ENCODE peak calls at places on chromosome 5, in six cellular contexts. One of them, this sample, is unnamed.

GRCh38 chr5:172466062-172466461 is 11.7 kb upstream of the SH3PXD2B start:
- DNase-seq in Peyer's patch: peak; percentile 41
- DNase-seq in fibroblast of mammary gland: no peak
- DNase-seq in CD8-positive, alpha-beta T cell: no peak
- DNase-seq in cardiac muscle cell: no peak
- DNase-seq in cardiac fibroblast: no peak
- DNase-seq in this sample: no peak

GRCh38 chr5:140595538-140595937 is 30.9 kb downstream of the SLC35A4 start:
- DNase-seq in fibroblast of mammary gland: no peak
- DNase-seq in cardiac muscle cell: no peak
- DNase-seq in cardiac fibroblast: no peak
- DNase-seq in Peyer's patch: peak; percentile 60
- DNase-seq in CD8-positive, alpha-beta T cell: no peak
- DNase-seq in this sample: no peak

GRCh38 chr5:98060148-98060547 is 713.3 kb upstream of the RGMB start:
- DNase-seq in fibroblast of mammary gland: no peak
- DNase-seq in CD8-positive, alpha-beta T cell: no peak
- DNase-seq in cardiac muscle cell: no peak
- DNase-seq in Peyer's patch: no peak
- DNase-seq in cardiac fibroblast: no peak
- DNase-seq in this sample: no peak

GRCh38 chr5:141039517-141039916 is 11.7 kb upstream of the PCDHB1 start:
- DNase-seq in fibroblast of mammary gland: no peak
- DNase-seq in Peyer's patch: no peak
- DNase-seq in cardiac muscle cell: no peak
- DNase-seq in cardiac fibroblast: no peak
- DNase-seq in CD8-positive, alpha-beta T cell: no peak
- DNase-seq in this sample: no peak

GRCh38 chr5:169273881-169274280 is 27.1 kb downstream of the SLIT3 start:
- DNase-seq in fibroblast of mammary gland: no peak
- DNase-seq in cardiac muscle cell: no peak
- DNase-seq in CD8-positive, alpha-beta T cell: no peak
- DNase-seq in Peyer's patch: no peak
- DNase-seq in cardiac fibroblast: no peak
- DNase-seq in this sample: no peak

GRCh38 chr5:118956727-118957126 is 31.6 kb downstream of the DTWD2 start:
- DNase-seq in cardiac fibroblast: peak; percentile 14
- DNase-seq in CD8-positive, alpha-beta T cell: no peak
- DNase-seq in cardiac muscle cell: peak; percentile 23
- DNase-seq in Peyer's patch: no peak
- DNase-seq in fibroblast of mammary gland: peak; percentile 32
- DNase-seq in this sample: no peak

GRCh38 chr5:87195616-87196015 is 72.1 kb upstream of the RASA1 start:
- DNase-seq in cardiac fibroblast: peak; percentile 44
- DNase-seq in cardiac muscle cell: peak; percentile 39
- DNase-seq in Peyer's patch: no peak
- DNase-seq in fibroblast of mammary gland: peak; percentile 24
- DNase-seq in CD8-positive, alpha-beta T cell: no peak
- DNase-seq in this sample: no peak

GRCh38 chr5:9845185-9845584 is 215.0 kb upstream of the TAS2R1 start:
- DNase-seq in cardiac muscle cell: no peak
- DNase-seq in Peyer's patch: no peak
- DNase-seq in fibroblast of mammary gland: no peak
- DNase-seq in cardiac fibroblast: no peak
- DNase-seq in CD8-positive, alpha-beta T cell: no peak
- DNase-seq in this sample: no peak

GRCh38 chr5:90473321-90474234 is 993 bp downstream of the MBLAC2 start:
- DNase-seq in Peyer's patch: no peak
- DNase-seq in CD8-positive, alpha-beta T cell: peak; percentile 28
- DNase-seq in cardiac fibroblast: peak; percentile 16
- DNase-seq in cardiac muscle cell: no peak
- DNase-seq in fibroblast of mammary gland: peak; percentile 28
- DNase-seq in this sample: peak; percentile 81

GRCh38 chr5:27906481-27906880 is 868.1 kb upstream of the CDH9 start:
- DNase-seq in CD8-positive, alpha-beta T cell: no peak
- DNase-seq in cardiac muscle cell: no peak
- DNase-seq in fibroblast of mammary gland: no peak
- DNase-seq in Peyer's patch: no peak
- DNase-seq in cardiac fibroblast: no peak
- DNase-seq in this sample: no peak

GRCh38 chr5:4815002-4815401 is 325.1 kb upstream of the ADAMTS16 start:
- DNase-seq in cardiac muscle cell: no peak
- DNase-seq in CD8-positive, alpha-beta T cell: no peak
- DNase-seq in fibroblast of mammary gland: no peak
- DNase-seq in Peyer's patch: no peak
- DNase-seq in cardiac fibroblast: no peak
- DNase-seq in this sample: no peak

GRCh38 chr5:112353678-112354077 is 65.4 kb downstream of the EPB41L4A start:
- DNase-seq in Peyer's patch: no peak
- DNase-seq in CD8-positive, alpha-beta T cell: no peak
- DNase-seq in cardiac muscle cell: no peak
- DNase-seq in fibroblast of mammary gland: no peak
- DNase-seq in cardiac fibroblast: no peak
- DNase-seq in this sample: no peak

GRCh38 chr5:107467137-107467932 is 203.4 kb downstream of the EFNA5 start:
- DNase-seq in fibroblast of mammary gland: no peak
- DNase-seq in CD8-positive, alpha-beta T cell: peak; percentile 16
- DNase-seq in cardiac muscle cell: no peak
- DNase-seq in cardiac fibroblast: no peak
- DNase-seq in Peyer's patch: no peak
- DNase-seq in this sample: no peak

GRCh38 chr5:141863569-141864178 is 14.5 kb downstream of the PCDH1 start:
- DNase-seq in CD8-positive, alpha-beta T cell: no peak
- DNase-seq in fibroblast of mammary gland: no peak
- DNase-seq in Peyer's patch: no peak
- DNase-seq in cardiac muscle cell: no peak
- DNase-seq in cardiac fibroblast: no peak
- DNase-seq in this sample: no peak

GRCh38 chr5:134184155-134185135 is 7.7 kb upstream of the SKP1 start:
- DNase-seq in cardiac muscle cell: peak; percentile 70
- DNase-seq in Peyer's patch: peak; percentile 89
- DNase-seq in CD8-positive, alpha-beta T cell: peak; percentile 75
- DNase-seq in cardiac fibroblast: peak; percentile 70
- DNase-seq in fibroblast of mammary gland: peak; percentile 70
- DNase-seq in this sample: peak; percentile 75

GRCh38 chr5:29796018-29796417 is 1397.5 kb upstream of the CDH6 start:
- DNase-seq in Peyer's patch: no peak
- DNase-seq in CD8-positive, alpha-beta T cell: no peak
- DNase-seq in cardiac fibroblast: no peak
- DNase-seq in fibroblast of mammary gland: no peak
- DNase-seq in cardiac muscle cell: no peak
- DNase-seq in this sample: no peak

GRCh38 chr5:140219068-140219971 is 44.3 kb downstream of the CYSTM1 start:
- DNase-seq in cardiac fibroblast: peak; percentile 33
- DNase-seq in fibroblast of mammary gland: peak; percentile 41
- DNase-seq in Peyer's patch: peak; percentile 60
- DNase-seq in CD8-positive, alpha-beta T cell: no peak
- DNase-seq in cardiac muscle cell: peak; percentile 57
- DNase-seq in this sample: no peak

GRCh38 chr5:88675758-88676636 is 207.0 kb downstream of the MEF2C start:
- DNase-seq in cardiac fibroblast: peak; percentile 53
- DNase-seq in fibroblast of mammary gland: peak; percentile 54
- DNase-seq in cardiac muscle cell: peak; percentile 49
- DNase-seq in Peyer's patch: no peak
- DNase-seq in CD8-positive, alpha-beta T cell: no peak
- DNase-seq in this sample: peak; percentile 66

GRCh38 chr5:179530069-179530998 is 20.0 kb upstream of the RUFY1 start:
- DNase-seq in cardiac fibroblast: peak; percentile 42
- DNase-seq in fibroblast of mammary gland: peak; percentile 32
- DNase-seq in cardiac muscle cell: peak; percentile 67
- DNase-seq in CD8-positive, alpha-beta T cell: peak; percentile 76
- DNase-seq in Peyer's patch: peak; percentile 87
- DNase-seq in this sample: peak; percentile 83

GRCh38 chr5:154505567-154505966 is 27.5 kb upstream of the HAND1 start:
- DNase-seq in cardiac muscle cell: no peak
- DNase-seq in Peyer's patch: no peak
- DNase-seq in fibroblast of mammary gland: no peak
- DNase-seq in CD8-positive, alpha-beta T cell: no peak
- DNase-seq in cardiac fibroblast: no peak
- DNase-seq in this sample: peak; percentile 32

GRCh38 chr5:150286820-150287219 is 2.8 kb downstream of the CAMK2A start:
- DNase-seq in CD8-positive, alpha-beta T cell: no peak
- DNase-seq in Peyer's patch: no peak
- DNase-seq in fibroblast of mammary gland: no peak
- DNase-seq in cardiac muscle cell: no peak
- DNase-seq in cardiac fibroblast: no peak
- DNase-seq in this sample: no peak

GRCh38 chr5:129460951-129461815 is 1.1 kb downstream of the ADAMTS19 start:
- DNase-seq in cardiac fibroblast: peak; percentile 24
- DNase-seq in Peyer's patch: peak; percentile 48
- DNase-seq in fibroblast of mammary gland: no peak
- DNase-seq in CD8-positive, alpha-beta T cell: no peak
- DNase-seq in cardiac muscle cell: peak; percentile 36
- DNase-seq in this sample: peak; percentile 66

GRCh38 chr5:79692586-79692985 is 3.0 kb downstream of the CMYA5 start:
- DNase-seq in cardiac muscle cell: no peak
- DNase-seq in cardiac fibroblast: no peak
- DNase-seq in CD8-positive, alpha-beta T cell: no peak
- DNase-seq in Peyer's patch: no peak
- DNase-seq in fibroblast of mammary gland: no peak
- DNase-seq in this sample: no peak

GRCh38 chr5:158869092-158869491 is 230.6 kb downstream of the EBF1 start:
- DNase-seq in cardiac fibroblast: no peak
- DNase-seq in Peyer's patch: no peak
- DNase-seq in cardiac muscle cell: no peak
- DNase-seq in fibroblast of mammary gland: no peak
- DNase-seq in CD8-positive, alpha-beta T cell: no peak
- DNase-seq in this sample: no peak

GRCh38 chr5:148443998-148444397 is 60.2 kb downstream of the FBXO38 start:
- DNase-seq in fibroblast of mammary gland: peak; percentile 75
- DNase-seq in cardiac muscle cell: peak; percentile 81
- DNase-seq in Peyer's patch: peak; percentile 65
- DNase-seq in cardiac fibroblast: peak; percentile 83
- DNase-seq in CD8-positive, alpha-beta T cell: peak; percentile 45
- DNase-seq in this sample: no peak

GRCh38 chr5:126003309-126003708 is 419.9 kb upstream of the GRAMD2B start:
- DNase-seq in cardiac muscle cell: peak; percentile 94
- DNase-seq in Peyer's patch: no peak
- DNase-seq in cardiac fibroblast: peak; percentile 95
- DNase-seq in fibroblast of mammary gland: peak; percentile 88
- DNase-seq in CD8-positive, alpha-beta T cell: no peak
- DNase-seq in this sample: no peak

GRCh38 chr5:66666778-66667177 is 70.6 kb downstream of the MAST4 start:
- DNase-seq in cardiac fibroblast: no peak
- DNase-seq in fibroblast of mammary gland: no peak
- DNase-seq in cardiac muscle cell: no peak
- DNase-seq in Peyer's patch: no peak
- DNase-seq in CD8-positive, alpha-beta T cell: no peak
- DNase-seq in this sample: peak; percentile 69

GRCh38 chr5:155529366-155529765 is 515.8 kb downstream of the KIF4B start:
- DNase-seq in Peyer's patch: no peak
- DNase-seq in CD8-positive, alpha-beta T cell: no peak
- DNase-seq in cardiac muscle cell: no peak
- DNase-seq in cardiac fibroblast: no peak
- DNase-seq in fibroblast of mammary gland: peak; percentile 37
- DNase-seq in this sample: no peak

DNA sequence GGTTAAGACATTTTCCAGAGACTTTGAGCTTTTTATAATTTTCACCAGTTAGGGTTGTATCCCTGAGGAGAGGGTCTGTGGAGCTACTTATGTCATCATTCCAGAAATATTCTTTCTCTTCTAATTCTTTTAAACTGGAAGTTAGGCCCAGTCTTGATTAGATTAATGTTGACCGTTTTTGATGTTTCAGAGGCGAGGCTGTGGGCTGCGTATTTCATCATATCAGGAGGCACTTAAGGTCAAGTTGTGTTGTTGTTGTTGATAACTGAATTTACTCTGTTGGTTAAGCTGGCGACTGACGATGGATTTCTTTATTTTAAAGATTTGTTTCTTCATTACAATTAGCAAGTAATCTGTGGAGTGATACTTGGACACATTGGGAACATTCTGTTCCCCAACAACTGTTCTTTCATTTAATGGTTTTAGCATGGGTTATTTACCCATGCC is 20.1 kb downstream of the IPO11 start:
- DNase-seq in CD8-positive, alpha-beta T cell: no peak
- DNase-seq in Peyer's patch: no peak
- DNase-seq in fibroblast of mammary gland: peak; percentile 37
- DNase-seq in cardiac muscle cell: peak; percentile 72
- DNase-seq in cardiac fibroblast: peak; percentile 50
- DNase-seq in this sample: no peak
- H3K4me3 ChIP-seq in CD8-positive, alpha-beta T cell: no peak overlapping the region
- H3K4me3 ChIP-seq in Peyer's patch: no peak overlapping the region
- H3K4me3 ChIP-seq in fibroblast of mammary gland: no peak overlapping the region
- H3K4me3 ChIP-seq in cardiac muscle cell: no peak overlapping the region
- H3K4me3 ChIP-seq in cardiac fibroblast: no peak overlapping the region
- H3K4me3 ChIP-seq in this sample: no peak overlapping the region

GRCh38 chr5:157464518-157465171 is 4.6 kb downstream of the NIPAL4 start:
- DNase-seq in Peyer's patch: peak; percentile 58
- DNase-seq in CD8-positive, alpha-beta T cell: peak; percentile 33
- DNase-seq in fibroblast of mammary gland: peak; percentile 95
- DNase-seq in cardiac muscle cell: peak; percentile 88
- DNase-seq in cardiac fibroblast: peak; percentile 82
- DNase-seq in this sample: no peak
- TF ChIP-seq CTCF in Peyer's patch: no peak
- TF ChIP-seq CTCF in CD8-positive, alpha-beta T cell: no peak
- TF ChIP-seq CTCF in fibroblast of mammary gland: no peak
- TF ChIP-seq CTCF in cardiac muscle cell: no peak
- TF ChIP-seq CTCF in cardiac fibroblast: no peak
- TF ChIP-seq CTCF in this sample: no peak

GRCh38 chr5:122091942-122092600 is 14.0 kb upstream of the LOX start:
- DNase-seq in CD8-positive, alpha-beta T cell: no peak
- DNase-seq in fibroblast of mammary gland: peak; percentile 76
- DNase-seq in cardiac fibroblast: peak; percentile 54
- DNase-seq in Peyer's patch: no peak
- DNase-seq in cardiac muscle cell: peak; percentile 67
- DNase-seq in this sample: no peak
- H3K4me3 ChIP-seq in CD8-positive, alpha-beta T cell: no peak overlapping the region
- H3K4me3 ChIP-seq in fibroblast of mammary gland: no peak overlapping the region
- H3K4me3 ChIP-seq in cardiac fibroblast: no peak overlapping the region
- H3K4me3 ChIP-seq in Peyer's patch: no peak overlapping the region
- H3K4me3 ChIP-seq in cardiac muscle cell: no peak overlapping the region
- H3K4me3 ChIP-seq in this sample: no peak overlapping the region

DNA sequence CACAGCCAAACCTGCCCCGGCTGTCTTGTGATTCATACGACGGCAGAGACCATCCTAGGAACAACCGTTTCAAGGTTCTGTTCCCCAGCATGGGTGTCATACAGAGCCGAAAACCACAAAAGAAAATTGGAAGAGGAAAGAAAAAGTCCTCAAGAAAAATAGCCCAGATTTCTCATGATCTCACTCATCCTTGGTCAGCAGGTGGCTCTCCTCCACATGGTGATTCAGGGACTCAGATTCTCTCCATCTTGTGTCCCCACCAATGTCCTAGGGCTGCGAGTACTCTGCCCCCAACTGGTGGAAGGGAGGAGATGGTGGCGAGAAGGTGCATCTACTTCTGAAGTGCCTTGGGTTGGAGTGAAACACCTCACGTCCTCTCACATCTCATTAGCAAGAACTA is 25.6 kb downstream of the PDZD2 start:
- DNase-seq in cardiac fibroblast: peak; percentile 6
- DNase-seq in fibroblast of mammary gland: peak; percentile 37
- DNase-seq in CD8-positive, alpha-beta T cell: no peak
- DNase-seq in cardiac muscle cell: peak; percentile 14
- DNase-seq in Peyer's patch: no peak
- DNase-seq in this sample: no peak
- TF ChIP-seq CTCF in cardiac fibroblast: no peak
- TF ChIP-seq CTCF in fibroblast of mammary gland: peak; percentile 22
- TF ChIP-seq CTCF in CD8-positive, alpha-beta T cell: no peak
- TF ChIP-seq CTCF in cardiac muscle cell: peak; percentile 15
- TF ChIP-seq CTCF in Peyer's patch: no peak
- TF ChIP-seq CTCF in this sample: no peak